ENCODE peak calls at places on chromosome 21, in nine cellular contexts. V is transverse colon, I is spleen, F is GM23338, L is prostate gland, R is vagina, P is Panc1, H is HCT116, T is K562. N is an unnamed sample.

GRCh38 chr21:42414928-42415769 is 11.4 kb downstream of the UBASH3A start:
- DNase-seq in V (peak; percentile 55), I (peak; percentile 85), F (no peak), L (no peak), R (no peak), P (no peak), H (peak; percentile 63), T (peak; percentile 47), N (no peak)

GRCh38 chr21:43303240-43304178 is 123.4 kb downstream of the SIK1 start:
- DNase-seq in V (no peak), I (peak; percentile 66), F (no peak), L (peak; percentile 32), R (no peak), P (no peak), H (no peak), T (peak; percentile 67), N (no peak)

GRCh38 chr21:21163904-21164303 is 165.7 kb downstream of the NCAM2 start:
- DNase-seq in V (peak; percentile 40), I (no peak), F (peak; percentile 78), L (peak; percentile 38), R (no peak), P (peak; percentile 25), H (peak; percentile 7), T (peak; percentile 48), N (no peak)

GRCh38 chr21:43585924-43586411 is 73.3 kb downstream of the HSF2BP start:
- DNase-seq in V (no peak), I (no peak), F (peak; percentile 85), L (peak; percentile 95), R (no peak), P (peak; percentile 88), H (peak; percentile 61), T (no peak), N (peak; percentile 92)

GRCh38 chr21:38820471-38821239 is 14.9 kb downstream of the ETS2 start:
- DNase-seq in V (peak; percentile 75), I (no peak), F (no peak), L (no peak), R (peak; percentile 93), P (no peak), H (no peak), T (no peak), N (no peak)

GRCh38 chr21:35825954-35826353 is 234.4 kb downstream of the SETD4 start:
- DNase-seq in V (no peak), I (no peak), F (no peak), L (no peak), R (no peak), P (no peak), H (no peak), T (no peak), N (no peak)

GRCh38 chr21:44951186-44951915 is 11.5 kb downstream of the SLX9 start:
- DNase-seq in V (no peak), I (peak; percentile 69), F (no peak), L (no peak), R (no peak), P (no peak), H (no peak), T (no peak), N (no peak)

GRCh38 chr21:41975391-41976272 is 21.8 kb upstream of the C2CD2 start:
- DNase-seq in V (no peak), I (peak; percentile 25), F (peak; percentile 22), L (no peak), R (no peak), P (no peak), H (no peak), T (no peak), N (no peak)

GRCh38 chr21:45607021-45607921 is 36.3 kb upstream of the PCBP3 start:
- DNase-seq in V (no peak), I (no peak), F (peak; percentile 21), L (no peak), R (no peak), P (no peak), H (no peak), T (no peak), N (peak; percentile 7)

GRCh38 chr21:26835027-26835713 is 10.0 kb downstream of the ADAMTS1 start:
- DNase-seq in V (no peak), I (no peak), F (no peak), L (no peak), R (no peak), P (no peak), H (no peak), T (no peak), N (no peak)

GRCh38 chr21:26835714-26836265 is 9.4 kb downstream of the ADAMTS1 start:
- DNase-seq in V (no peak), I (no peak), F (no peak), L (no peak), R (no peak), P (no peak), H (no peak), T (no peak), N (no peak)

GRCh38 chr21:26836546-26836945 is 8.7 kb downstream of the ADAMTS1 start:
- DNase-seq in V (no peak), I (no peak), F (no peak), L (no peak), R (no peak), P (no peak), H (no peak), T (no peak), N (no peak)

GRCh38 chr21:26840206-26840605 is 5.0 kb downstream of the ADAMTS1 start:
- DNase-seq in V (no peak), I (peak; percentile 76), F (no peak), L (no peak), R (no peak), P (no peak), H (no peak), T (no peak), N (no peak)

GRCh38 chr21:26837539-26837938 is 7.7 kb downstream of the ADAMTS1 start:
- DNase-seq in V (no peak), I (no peak), F (no peak), L (no peak), R (no peak), P (no peak), H (no peak), T (no peak), N (no peak)
- H3K4me3 ChIP-seq in V (no peak overlapping the region), I (no peak overlapping the region), F (no peak overlapping the region), L (no peak overlapping the region), R (no peak overlapping the region), P (no peak overlapping the region), H (no peak overlapping the region), T (no peak overlapping the region), N (no peak overlapping the region)

GRCh38 chr21:37450385-37451044 is 83.9 kb downstream of the DYRK1A start:
- DNase-seq in V (no peak), I (no peak), F (no peak), L (no peak), R (no peak), P (no peak), H (no peak), T (no peak), N (no peak)

GRCh38 chr21:37454869-37455503 is 88.4 kb downstream of the DYRK1A start:
- DNase-seq in V (no peak), I (no peak), F (no peak), L (no peak), R (no peak), P (no peak), H (no peak), T (no peak), N (no peak)

GRCh38 chr21:37451446-37451845 is 84.9 kb downstream of the DYRK1A start:
- DNase-seq in V (no peak), I (no peak), F (no peak), L (no peak), R (no peak), P (no peak), H (no peak), T (no peak), N (no peak)

GRCh38 chr21:37453350-37453749 is 86.8 kb downstream of the DYRK1A start:
- DNase-seq in V (no peak), I (no peak), F (no peak), L (no peak), R (no peak), P (no peak), H (no peak), T (no peak), N (no peak)

DNA sequence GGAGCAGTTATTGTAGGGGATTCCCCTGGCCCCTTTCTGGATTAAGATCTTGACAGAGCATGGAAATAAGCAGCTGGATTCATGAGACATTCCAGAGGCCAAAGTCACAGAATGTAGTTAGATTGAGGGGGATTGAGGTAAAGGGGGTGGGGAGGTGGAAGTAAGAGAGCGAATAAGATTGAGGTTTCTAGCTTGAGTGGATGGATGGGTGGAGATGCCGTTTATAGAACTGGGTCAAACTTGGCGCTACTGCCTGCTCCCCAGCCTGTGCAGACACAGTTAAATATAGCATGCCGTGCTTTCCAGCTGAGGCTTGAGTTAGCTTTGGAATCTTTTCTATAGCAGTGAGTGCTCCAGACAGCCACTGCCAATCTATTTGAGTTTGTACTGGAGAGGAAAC is 85.6 kb downstream of the DYRK1A start:
- DNase-seq in V (no peak), I (no peak), F (no peak), L (no peak), R (no peak), P (no peak), H (no peak), T (no peak), N (no peak)
- TF ChIP-seq POLR2AphosphoS5 in V (no peak), I (no peak), F (no peak), L (peak; percentile 33), R (no peak), P (no peak), H (no peak), T (no peak), N (no peak)

GRCh38 chr21:28952686-28953085 is 40.0 kb downstream of the LTN1 start:
- DNase-seq in V (no peak), I (no peak), F (no peak), L (no peak), R (no peak), P (no peak), H (no peak), T (no peak), N (no peak)
- H3K36me3 ChIP-seq in V (no peaks in the 10 kb centered on the region), I (no peaks in the 10 kb centered on the region), F (peaks cover 10% of the 10 kb centered on the region), L (no peaks in the 10 kb centered on the region), R (peaks cover 59% of the 10 kb centered on the region), P (peaks cover 5% of the 10 kb centered on the region), H (peaks cover 27% of the 10 kb centered on the region), T (peaks cover 87% of the 10 kb centered on the region), N (no peaks in the 10 kb centered on the region)

GRCh38 chr21:26194326-26194725 is 23.8 kb upstream of the APP start:
- DNase-seq in V (no peak), I (no peak), F (no peak), L (no peak), R (no peak), P (no peak), H (no peak), T (no peak), N (no peak)

GRCh38 chr21:26199471-26199870 is 28.9 kb upstream of the APP start:
- DNase-seq in V (no peak), I (no peak), F (no peak), L (no peak), R (no peak), P (no peak), H (no peak), T (no peak), N (no peak)

GRCh38 chr21:26191609-26192008 is 21.0 kb upstream of the APP start:
- DNase-seq in V (no peak), I (no peak), F (no peak), L (no peak), R (no peak), P (no peak), H (no peak), T (no peak), N (no peak)

DNA sequence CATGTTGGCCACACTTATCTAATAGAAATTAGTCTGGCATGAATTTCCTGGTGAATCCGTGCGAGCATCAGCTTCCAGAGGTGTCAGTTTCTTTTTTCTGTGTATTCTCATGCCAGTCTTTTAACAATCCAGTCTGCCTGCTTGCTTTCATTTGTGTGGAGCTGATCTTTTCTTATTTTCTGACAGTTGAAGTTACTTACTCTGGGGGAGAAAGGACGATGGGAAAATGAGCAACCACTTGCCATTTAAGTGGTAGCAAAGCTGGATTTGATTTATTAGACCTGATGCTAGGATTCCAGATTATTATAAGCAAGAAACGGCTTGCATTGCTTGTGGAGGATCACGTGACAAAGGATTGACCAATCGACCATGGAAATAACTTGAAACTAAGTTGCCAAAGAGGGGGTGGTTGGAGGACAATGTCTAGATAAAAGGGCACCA is 24.3 kb upstream of the APP start:
- DNase-seq in V (no peak), I (no peak), F (no peak), L (no peak), R (no peak), P (no peak), H (no peak), T (no peak), N (no peak)
- H3K4me3 ChIP-seq in V (no peak overlapping the region), I (no peak overlapping the region), F (no peak overlapping the region), L (no peak overlapping the region), R (no peak overlapping the region), P (no peak overlapping the region), H (no peak overlapping the region), T (no peak overlapping the region), N (no peak overlapping the region)